ENCODE peak calls at places on chromosomes 3 and 15, in five cellular contexts. A, C, E, I and B are unnamed samples.
A peak's percentile ranks its signal among the peaks of the same experiment; 100 is the strongest.

GRCh38 chr15:38652998-38653397 is 88.4 kb upstream of the RASGRP1 start:
- DNase-seq in A (no peak), C (peak; percentile 94), E (no peak), I (no peak), B (no peak)

GRCh38 chr3:46995901-46996562 is 16.6 kb downstream of the NBEAL2 start:
- DNase-seq in A (no peak), C (no peak), E (no peak), I (no peak), B (no peak)

GRCh38 chr3:125042725-125043406 is 12.9 kb downstream of the HEG1 start:
- DNase-seq in A (no peak), C (no peak), E (no peak), I (no peak), B (peak; percentile 72)

GRCh38 chr15:92840149-92840548 is 60.0 kb upstream of the CHD2 start:
- DNase-seq in A (no peak), C (no peak), E (no peak), I (no peak), B (no peak)

GRCh38 chr15:75314552-75315290 is 21.1 kb upstream of the COMMD4 start:
- DNase-seq in A (no peak), C (no peak), E (no peak), I (no peak), B (no peak)

GRCh38 chr3:70264122-70264780 is 48.2 kb downstream of the MDFIC2 start:
- DNase-seq in A (peak; percentile 47), C (no peak), E (no peak), I (no peak), B (peak; percentile 7)

GRCh38 chr15:22973286-22973685 is 6.9 kb downstream of the CYFIP1 start:
- DNase-seq in A (no peak), C (no peak), E (peak; percentile 63), I (no peak), B (no peak)

GRCh38 chr3:35012210-35012609 is 627.1 kb upstream of the ARPP21 start:
- DNase-seq in A (no peak), C (no peak), E (no peak), I (no peak), B (no peak)

GRCh38 chr3:124558898-124559649 is 171.2 kb upstream of the UMPS start:
- DNase-seq in A (peak; percentile 22), C (no peak), E (no peak), I (no peak), B (peak; percentile 86)

GRCh38 chr15:65411470-65412071 is 11.2 kb downstream of the IGDCC4 start:
- DNase-seq in A (no peak), C (no peak), E (no peak), I (no peak), B (peak; percentile 33)

GRCh38 chr3:52265387-52265786 is 13.1 kb downstream of the WDR82 start:
- DNase-seq in A (no peak), C (no peak), E (no peak), I (no peak), B (no peak)